ENCODE peak calls at places on chromosomes 11 and 22, in eight cellular contexts. A is left ventricle myocardium inferior, H is tibial nerve, T is OCI-LY7, O is mammary epithelial cell, Y is left lung, F is brain microvascular endothelial cell, E is colonic mucosa. J is an unnamed sample.
A peak's percentile ranks its signal among the peaks of the same experiment; 100 is the strongest.

GRCh38 chr11:10539339-10539738 is 1.6 kb downstream of the RNF141 start:
- DNase-seq in A (no peak), H (no peak), T (no peak), O (no peak), Y (no peak), F (no peak), E (no peak), J (no peak)

GRCh38 chr11:63602296-63602695 is 11.9 kb downstream of the PLAAT3 start:
- DNase-seq in A (no peak), H (no peak), T (no peak), O (no peak), Y (no peak), F (peak; percentile 59), E (no peak), J (no peak)

GRCh38 chr11:32435511-32435946 is at the start of gene WT1:
- DNase-seq in A (peak; percentile 66), H (no peak), T (no peak), O (no peak), Y (no peak), F (no peak), E (no peak), J (no peak)

GRCh38 chr11:67644042-67644441 is 4.5 kb upstream of the TBX10 start:
- DNase-seq in A (no peak), H (no peak), T (peak; percentile 71), O (peak; percentile 30), Y (peak; percentile 14), F (no peak), E (no peak), J (no peak)

GRCh38 chr22:49889071-49889470 is 29.2 kb downstream of the ALG12 start:
- DNase-seq in A (no peak), H (no peak), T (no peak), O (no peak), Y (no peak), F (no peak), E (no peak), J (no peak)

GRCh38 chr22:38741166-38741565 is 14.6 kb downstream of the SUN2 start:
- DNase-seq in A (no peak), H (no peak), T (no peak), O (no peak), Y (no peak), F (no peak), E (no peak), J (no peak)

GRCh38 chr22:50730013-50730891 is 7.8 kb upstream of the ACR start:
- DNase-seq in A (peak; percentile 15), H (peak; percentile 11), T (no peak), O (no peak), Y (peak; percentile 27), F (no peak), E (no peak), J (no peak)

GRCh38 chr11:125569913-125570621 is 790 bp downstream of the EI24 start:
- DNase-seq in A (no peak), H (no peak), T (peak; percentile 20), O (peak; percentile 44), Y (no peak), F (no peak), E (no peak), J (no peak)

GRCh38 chr11:122775675-122776271 is 62.5 kb upstream of the CRTAM start:
- DNase-seq in A (no peak), H (no peak), T (no peak), O (no peak), Y (no peak), F (no peak), E (no peak), J (no peak)

GRCh38 chr22:38314992-38315800 is 2.0 kb downstream of the CSNK1E start:
- DNase-seq in A (no peak), H (no peak), T (peak; percentile 81), O (no peak), Y (no peak), F (no peak), E (no peak), J (no peak)

GRCh38 chr11:17391493-17392355 is 3.3 kb upstream of the KCNJ11 start:
- DNase-seq in A (no peak), H (no peak), T (peak; percentile 87), O (no peak), Y (no peak), F (no peak), E (no peak), J (no peak)

GRCh38 chr11:74462009-74462408 is 5.3 kb downstream of the KCNE3 start:
- DNase-seq in A (peak; percentile 84), H (peak; percentile 39), T (no peak), O (no peak), Y (peak; percentile 91), F (no peak), E (peak; percentile 69), J (no peak)

GRCh38 chr22:23204125-23204488 is 23.8 kb downstream of the BCR start:
- DNase-seq in A (no peak), H (no peak), T (no peak), O (no peak), Y (no peak), F (no peak), E (no peak), J (no peak)
- H3K27ac ChIP-seq in A (peak overlapping the region; percentile 75), H (no peak overlapping the region), T (no peak overlapping the region), O (no peak overlapping the region), Y (no peak overlapping the region), F (no peak overlapping the region), E (no peak overlapping the region), J (no peak overlapping the region)

DNA sequence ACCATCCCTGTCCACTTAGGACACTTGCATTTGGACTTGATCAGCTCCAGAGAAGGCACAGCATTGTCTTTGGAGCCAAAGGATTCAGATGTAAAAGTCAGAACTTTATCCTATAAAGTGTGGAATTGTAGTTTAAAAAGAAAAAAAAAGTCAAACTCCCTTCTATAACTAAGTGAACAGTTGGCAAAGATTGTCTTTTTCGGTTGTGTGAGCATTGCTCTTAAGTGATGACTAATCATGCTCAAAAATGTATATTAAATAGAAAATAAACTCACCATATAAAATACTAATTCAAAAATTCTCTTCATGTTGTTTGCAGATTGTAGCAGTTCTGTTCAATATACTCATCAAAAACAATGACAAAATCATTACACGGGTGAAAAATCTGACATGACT is 93.8 kb downstream of the ETS1 start:
- DNase-seq in A (no peak), H (no peak), T (no peak), O (no peak), Y (no peak), F (no peak), E (no peak), J (no peak)
- H3K27ac ChIP-seq in A (peak overlapping the region; percentile 97), H (no peak overlapping the region), T (peak overlapping the region; percentile 19), O (no peak overlapping the region), Y (peak overlapping the region; percentile 71), F (peak overlapping the region; percentile 9), E (peak overlapping the region; percentile 43), J (peak overlapping the region; percentile 29)

DNA sequence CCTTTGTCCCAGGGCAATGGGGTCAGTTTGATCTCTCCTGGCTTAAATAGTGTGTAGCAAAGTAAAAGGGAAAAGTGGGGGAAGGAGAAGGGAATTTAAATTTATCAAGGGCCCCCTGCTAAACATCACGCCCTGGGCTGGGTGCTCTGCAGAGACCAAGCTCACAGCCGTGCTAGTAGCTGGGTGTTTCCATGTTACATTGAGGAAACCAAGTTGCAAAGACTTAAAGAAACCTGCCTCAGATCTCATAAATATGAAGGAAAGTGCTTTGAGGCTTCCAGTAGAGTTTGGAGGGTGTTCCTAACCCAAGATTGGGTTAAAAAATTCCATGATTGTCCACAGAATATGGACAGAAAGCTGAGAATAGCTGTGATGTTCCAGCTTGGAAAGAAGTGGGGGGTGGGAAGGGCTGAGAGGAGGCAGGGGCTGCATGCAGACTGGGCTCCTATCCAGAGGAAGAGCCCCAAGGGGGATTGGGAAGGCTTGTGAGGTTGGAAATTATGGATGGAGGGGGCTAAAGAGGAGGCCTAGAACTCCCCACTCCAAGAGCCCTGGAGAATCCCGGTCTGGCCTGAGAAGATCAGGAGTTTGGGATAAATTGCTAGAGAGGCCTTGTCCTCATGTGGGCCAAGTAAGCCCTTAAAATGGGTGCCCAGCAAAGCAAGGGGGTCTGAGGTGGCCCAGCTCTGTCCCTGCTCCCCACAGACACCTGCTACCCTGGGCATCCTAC is 25.0 kb upstream of the OAF start:
- DNase-seq in A (peak; percentile 57), H (no peak), T (no peak), O (no peak), Y (peak; percentile 25), F (no peak), E (peak; percentile 31), J (no peak)
- H3K27ac ChIP-seq in A (peak overlapping the region; percentile 91), H (peak overlapping the region; percentile 82), T (no peak overlapping the region), O (no peak overlapping the region), Y (no peak overlapping the region), F (no peak overlapping the region), E (peak overlapping the region; percentile 89), J (no peak overlapping the region)

DNA sequence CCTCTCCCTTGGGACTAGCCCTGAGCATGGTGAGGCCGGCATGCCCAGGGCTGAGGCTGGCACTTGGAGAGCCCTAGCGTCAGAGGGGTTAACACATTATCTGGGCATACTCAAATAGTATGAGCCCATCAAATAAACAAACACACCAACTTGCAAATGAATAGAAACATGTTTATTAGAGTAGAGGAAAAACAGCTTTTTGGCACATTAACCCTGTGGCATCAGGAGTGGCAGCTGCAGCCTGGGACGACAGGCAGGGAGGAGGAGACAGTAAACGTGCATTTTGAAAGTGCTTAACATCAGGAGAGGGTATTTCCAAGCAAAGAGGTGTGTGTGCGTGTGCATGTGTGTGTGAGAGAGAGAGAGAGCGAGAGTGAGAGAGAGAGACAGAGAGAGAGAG is 684.9 kb downstream of the NTM start:
- DNase-seq in A (no peak), H (no peak), T (no peak), O (no peak), Y (no peak), F (no peak), E (no peak), J (no peak)
- H3K27ac ChIP-seq in A (no peak overlapping the region), H (no peak overlapping the region), T (no peak overlapping the region), O (peak overlapping the region; percentile 69), Y (no peak overlapping the region), F (peak overlapping the region; percentile 63), E (no peak overlapping the region), J (no peak overlapping the region)